ENCODE peak calls at places on chromosome 12, in five cellular contexts. One of them, this sample, is unnamed.

GRCh38 chr12:101670007-101670671 is 27.3 kb upstream of the CHPT1 start:
- DNase-seq in frontal cortex: no peak
- DNase-seq in Right ventricle myocardium superior: no peak
- DNase-seq in stimulated activated CD4-positive, alpha-beta T cell treated with anti-CD3 and anti-CD28 coated beads, TNF-alpha, amount 100 ng/mL, for 4 hours: no peak
- DNase-seq in esophagus squamous epithelium: no peak
- DNase-seq in this sample: peak

GRCh38 chr12:6949063-6949594 is 2.0 kb upstream of the PTPN6 start:
- DNase-seq in frontal cortex: no peak
- DNase-seq in Right ventricle myocardium superior: peak
- DNase-seq in stimulated activated CD4-positive, alpha-beta T cell treated with anti-CD3 and anti-CD28 coated beads, TNF-alpha, amount 100 ng/mL, for 4 hours: no peak
- DNase-seq in esophagus squamous epithelium: no peak
- DNase-seq in this sample: no peak

GRCh38 chr12:12784911-12785814 is at the start of gene APOLD1:
- DNase-seq in frontal cortex: peak
- DNase-seq in Right ventricle myocardium superior: peak
- DNase-seq in stimulated activated CD4-positive, alpha-beta T cell treated with anti-CD3 and anti-CD28 coated beads, TNF-alpha, amount 100 ng/mL, for 4 hours: no peak
- DNase-seq in esophagus squamous epithelium: no peak
- DNase-seq in this sample: no peak

GRCh38 chr12:126369487-126370463 is 1304.5 kb downstream of the AACS start:
- DNase-seq in frontal cortex: no peak
- DNase-seq in Right ventricle myocardium superior: no peak
- DNase-seq in stimulated activated CD4-positive, alpha-beta T cell treated with anti-CD3 and anti-CD28 coated beads, TNF-alpha, amount 100 ng/mL, for 4 hours: no peak
- DNase-seq in esophagus squamous epithelium: no peak
- DNase-seq in this sample: no peak

GRCh38 chr12:130702966-130703732 is 12.9 kb downstream of the RIMBP2 start:
- DNase-seq in frontal cortex: no peak
- DNase-seq in Right ventricle myocardium superior: no peak
- DNase-seq in stimulated activated CD4-positive, alpha-beta T cell treated with anti-CD3 and anti-CD28 coated beads, TNF-alpha, amount 100 ng/mL, for 4 hours: no peak
- DNase-seq in esophagus squamous epithelium: no peak
- DNase-seq in this sample: no peak

GRCh38 chr12:104524026-104524425 is 67.3 kb downstream of the CHST11 start:
- DNase-seq in frontal cortex: no peak
- DNase-seq in Right ventricle myocardium superior: no peak
- DNase-seq in stimulated activated CD4-positive, alpha-beta T cell treated with anti-CD3 and anti-CD28 coated beads, TNF-alpha, amount 100 ng/mL, for 4 hours: no peak
- DNase-seq in esophagus squamous epithelium: no peak
- DNase-seq in this sample: no peak

GRCh38 chr12:43362910-43363694 is 188.9 kb downstream of the ADAMTS20 start:
- DNase-seq in frontal cortex: no peak
- DNase-seq in Right ventricle myocardium superior: no peak
- DNase-seq in stimulated activated CD4-positive, alpha-beta T cell treated with anti-CD3 and anti-CD28 coated beads, TNF-alpha, amount 100 ng/mL, for 4 hours: no peak
- DNase-seq in esophagus squamous epithelium: no peak
- DNase-seq in this sample: no peak

GRCh38 chr12:15627995-15628945 is 160.9 kb downstream of the EPS8 start:
- DNase-seq in frontal cortex: no peak
- DNase-seq in Right ventricle myocardium superior: no peak
- DNase-seq in stimulated activated CD4-positive, alpha-beta T cell treated with anti-CD3 and anti-CD28 coated beads, TNF-alpha, amount 100 ng/mL, for 4 hours: no peak
- DNase-seq in esophagus squamous epithelium: no peak
- DNase-seq in this sample: no peak

GRCh38 chr12:4987076-4987775 is 56.5 kb upstream of the KCNA5 start:
- DNase-seq in frontal cortex: no peak
- DNase-seq in Right ventricle myocardium superior: no peak
- DNase-seq in stimulated activated CD4-positive, alpha-beta T cell treated with anti-CD3 and anti-CD28 coated beads, TNF-alpha, amount 100 ng/mL, for 4 hours: no peak
- DNase-seq in esophagus squamous epithelium: no peak
- DNase-seq in this sample: no peak

GRCh38 chr12:90940872-90941499 is 14.0 kb downstream of the CCER1 start:
- DNase-seq in frontal cortex: no peak
- DNase-seq in Right ventricle myocardium superior: no peak
- DNase-seq in stimulated activated CD4-positive, alpha-beta T cell treated with anti-CD3 and anti-CD28 coated beads, TNF-alpha, amount 100 ng/mL, for 4 hours: no peak
- DNase-seq in esophagus squamous epithelium: no peak
- DNase-seq in this sample: peak

GRCh38 chr12:104049278-104050257 is at the start of gene GLT8D2:
- DNase-seq in frontal cortex: no peak
- DNase-seq in Right ventricle myocardium superior: peak
- DNase-seq in stimulated activated CD4-positive, alpha-beta T cell treated with anti-CD3 and anti-CD28 coated beads, TNF-alpha, amount 100 ng/mL, for 4 hours: no peak
- DNase-seq in esophagus squamous epithelium: no peak
- DNase-seq in this sample: no peak

GRCh38 chr12:97936165-97936564 is 473.6 kb downstream of the RMST start:
- DNase-seq in frontal cortex: no peak
- DNase-seq in Right ventricle myocardium superior: no peak
- DNase-seq in stimulated activated CD4-positive, alpha-beta T cell treated with anti-CD3 and anti-CD28 coated beads, TNF-alpha, amount 100 ng/mL, for 4 hours: no peak
- DNase-seq in esophagus squamous epithelium: no peak
- DNase-seq in this sample: no peak

GRCh38 chr12:113200016-113200797 is 14.7 kb downstream of the RITA1 start:
- DNase-seq in frontal cortex: no peak
- DNase-seq in Right ventricle myocardium superior: no peak
- DNase-seq in stimulated activated CD4-positive, alpha-beta T cell treated with anti-CD3 and anti-CD28 coated beads, TNF-alpha, amount 100 ng/mL, for 4 hours: no peak
- DNase-seq in esophagus squamous epithelium: no peak
- DNase-seq in this sample: no peak

GRCh38 chr12:66240106-66240820 is 51.2 kb downstream of the IRAK3 start:
- DNase-seq in frontal cortex: no peak
- DNase-seq in Right ventricle myocardium superior: no peak
- DNase-seq in stimulated activated CD4-positive, alpha-beta T cell treated with anti-CD3 and anti-CD28 coated beads, TNF-alpha, amount 100 ng/mL, for 4 hours: no peak
- DNase-seq in esophagus squamous epithelium: no peak
- DNase-seq in this sample: no peak

GRCh38 chr12:12088761-12089160 is 18.0 kb downstream of the BCL2L14 start:
- DNase-seq in frontal cortex: no peak
- DNase-seq in Right ventricle myocardium superior: no peak
- DNase-seq in stimulated activated CD4-positive, alpha-beta T cell treated with anti-CD3 and anti-CD28 coated beads, TNF-alpha, amount 100 ng/mL, for 4 hours: no peak
- DNase-seq in esophagus squamous epithelium: no peak
- DNase-seq in this sample: no peak

GRCh38 chr12:89544730-89545184 is 18.9 kb upstream of the POC1B start:
- DNase-seq in frontal cortex: no peak
- DNase-seq in Right ventricle myocardium superior: peak
- DNase-seq in stimulated activated CD4-positive, alpha-beta T cell treated with anti-CD3 and anti-CD28 coated beads, TNF-alpha, amount 100 ng/mL, for 4 hours: no peak
- DNase-seq in esophagus squamous epithelium: no peak
- DNase-seq in this sample: no peak

GRCh38 chr12:3107071-3107583 is 29.9 kb downstream of the TSPAN9 start:
- DNase-seq in frontal cortex: no peak
- DNase-seq in Right ventricle myocardium superior: no peak
- DNase-seq in stimulated activated CD4-positive, alpha-beta T cell treated with anti-CD3 and anti-CD28 coated beads, TNF-alpha, amount 100 ng/mL, for 4 hours: no peak
- DNase-seq in esophagus squamous epithelium: no peak
- DNase-seq in this sample: no peak

GRCh38 chr12:34393821-34394150 is 371.5 kb downstream of the ALG10 start:
- DNase-seq in frontal cortex: no peak
- DNase-seq in Right ventricle myocardium superior: no peak
- DNase-seq in stimulated activated CD4-positive, alpha-beta T cell treated with anti-CD3 and anti-CD28 coated beads, TNF-alpha, amount 100 ng/mL, for 4 hours: no peak
- DNase-seq in esophagus squamous epithelium: no peak
- DNase-seq in this sample: no peak

GRCh38 chr12:104456950-104457745 is 400 bp downstream of the CHST11 start:
- DNase-seq in frontal cortex: peak
- DNase-seq in Right ventricle myocardium superior: peak
- DNase-seq in stimulated activated CD4-positive, alpha-beta T cell treated with anti-CD3 and anti-CD28 coated beads, TNF-alpha, amount 100 ng/mL, for 4 hours: peak
- DNase-seq in esophagus squamous epithelium: no peak
- DNase-seq in this sample: peak

GRCh38 chr12:93509506-93509905 is 42.2 kb downstream of the MRPL42 start:
- DNase-seq in frontal cortex: no peak
- DNase-seq in Right ventricle myocardium superior: no peak
- DNase-seq in stimulated activated CD4-positive, alpha-beta T cell treated with anti-CD3 and anti-CD28 coated beads, TNF-alpha, amount 100 ng/mL, for 4 hours: no peak
- DNase-seq in esophagus squamous epithelium: no peak
- DNase-seq in this sample: no peak

GRCh38 chr12:5586201-5586600 is 154.3 kb downstream of the NTF3 start:
- DNase-seq in frontal cortex: no peak
- DNase-seq in Right ventricle myocardium superior: no peak
- DNase-seq in stimulated activated CD4-positive, alpha-beta T cell treated with anti-CD3 and anti-CD28 coated beads, TNF-alpha, amount 100 ng/mL, for 4 hours: no peak
- DNase-seq in esophagus squamous epithelium: no peak
- DNase-seq in this sample: no peak

GRCh38 chr12:93229494-93230310 is 148.0 kb upstream of the NUDT4 start:
- DNase-seq in frontal cortex: no peak
- DNase-seq in Right ventricle myocardium superior: no peak
- DNase-seq in stimulated activated CD4-positive, alpha-beta T cell treated with anti-CD3 and anti-CD28 coated beads, TNF-alpha, amount 100 ng/mL, for 4 hours: no peak
- DNase-seq in esophagus squamous epithelium: no peak
- DNase-seq in this sample: no peak

GRCh38 chr12:121025442-121026226 is 9.3 kb upstream of the C12orf43 start:
- DNase-seq in frontal cortex: no peak
- DNase-seq in Right ventricle myocardium superior: no peak
- DNase-seq in stimulated activated CD4-positive, alpha-beta T cell treated with anti-CD3 and anti-CD28 coated beads, TNF-alpha, amount 100 ng/mL, for 4 hours: no peak
- DNase-seq in esophagus squamous epithelium: no peak
- DNase-seq in this sample: no peak

GRCh38 chr12:115507951-115508722 is 769.4 kb downstream of the MED13L start:
- DNase-seq in frontal cortex: peak
- DNase-seq in Right ventricle myocardium superior: peak
- DNase-seq in stimulated activated CD4-positive, alpha-beta T cell treated with anti-CD3 and anti-CD28 coated beads, TNF-alpha, amount 100 ng/mL, for 4 hours: no peak
- DNase-seq in esophagus squamous epithelium: no peak
- DNase-seq in this sample: no peak

GRCh38 chr12:104596128-104596799 is 139.5 kb downstream of the CHST11 start:
- DNase-seq in frontal cortex: no peak
- DNase-seq in Right ventricle myocardium superior: no peak
- DNase-seq in stimulated activated CD4-positive, alpha-beta T cell treated with anti-CD3 and anti-CD28 coated beads, TNF-alpha, amount 100 ng/mL, for 4 hours: no peak
- DNase-seq in esophagus squamous epithelium: no peak
- DNase-seq in this sample: no peak

GRCh38 chr12:116924558-116925453 is 14.1 kb downstream of the FBXW8 start:
- DNase-seq in frontal cortex: no peak
- DNase-seq in Right ventricle myocardium superior: no peak
- DNase-seq in stimulated activated CD4-positive, alpha-beta T cell treated with anti-CD3 and anti-CD28 coated beads, TNF-alpha, amount 100 ng/mL, for 4 hours: no peak
- DNase-seq in esophagus squamous epithelium: no peak
- DNase-seq in this sample: peak

GRCh38 chr12:63206494-63206893 is 55.5 kb upstream of the AVPR1A start:
- DNase-seq in frontal cortex: no peak
- DNase-seq in Right ventricle myocardium superior: no peak
- DNase-seq in stimulated activated CD4-positive, alpha-beta T cell treated with anti-CD3 and anti-CD28 coated beads, TNF-alpha, amount 100 ng/mL, for 4 hours: no peak
- DNase-seq in esophagus squamous epithelium: no peak
- DNase-seq in this sample: no peak

GRCh38 chr12:105706321-105706972 is 376.0 kb downstream of the C12orf75 start:
- DNase-seq in frontal cortex: no peak
- DNase-seq in Right ventricle myocardium superior: peak
- DNase-seq in stimulated activated CD4-positive, alpha-beta T cell treated with anti-CD3 and anti-CD28 coated beads, TNF-alpha, amount 100 ng/mL, for 4 hours: no peak
- DNase-seq in esophagus squamous epithelium: no peak
- DNase-seq in this sample: no peak

GRCh38 chr12:113476093-113476986 is 4.7 kb upstream of the LHX5 start:
- DNase-seq in frontal cortex: no peak
- DNase-seq in Right ventricle myocardium superior: no peak
- DNase-seq in stimulated activated CD4-positive, alpha-beta T cell treated with anti-CD3 and anti-CD28 coated beads, TNF-alpha, amount 100 ng/mL, for 4 hours: no peak
- DNase-seq in esophagus squamous epithelium: no peak
- DNase-seq in this sample: no peak

GRCh38 chr12:108179305-108179704 is 50.2 kb downstream of the WSCD2 start:
- DNase-seq in frontal cortex: no peak
- DNase-seq in Right ventricle myocardium superior: no peak
- DNase-seq in stimulated activated CD4-positive, alpha-beta T cell treated with anti-CD3 and anti-CD28 coated beads, TNF-alpha, amount 100 ng/mL, for 4 hours: no peak
- DNase-seq in esophagus squamous epithelium: no peak
- DNase-seq in this sample: no peak

GRCh38 chr12:570237-570925 is 92.9 kb downstream of the NINJ2 start:
- DNase-seq in frontal cortex: peak
- DNase-seq in Right ventricle myocardium superior: peak
- DNase-seq in stimulated activated CD4-positive, alpha-beta T cell treated with anti-CD3 and anti-CD28 coated beads, TNF-alpha, amount 100 ng/mL, for 4 hours: no peak
- DNase-seq in esophagus squamous epithelium: no peak
- DNase-seq in this sample: no peak

This sample was measured in GDM1.